ENCODE peak calls at places on chromosomes 11 and 22, in five cellular contexts. One of them, this sample, is unnamed.

GRCh38 chr11:37946155-37946766 is 1348.2 kb upstream of the RAG2 start:
- DNase-seq in right lobe of liver: no peak
- DNase-seq in SK-N-MC: peak; percentile 14
- DNase-seq in AG04450: peak; percentile 7
- DNase-seq in RWPE1: no peak
- DNase-seq in this sample: no peak

GRCh38 chr11:83401506-83402225 is 115.5 kb upstream of the CCDC90B start:
- DNase-seq in right lobe of liver: no peak
- DNase-seq in SK-N-MC: no peak
- DNase-seq in AG04450: no peak
- DNase-seq in RWPE1: no peak
- DNase-seq in this sample: no peak

GRCh38 chr22:46469701-46470100 is 67.7 kb downstream of the CELSR1 start:
- DNase-seq in right lobe of liver: no peak
- DNase-seq in SK-N-MC: no peak
- DNase-seq in AG04450: no peak
- DNase-seq in RWPE1: no peak
- DNase-seq in this sample: no peak

GRCh38 chr22:50434849-50435700 is 39.8 kb downstream of the SBF1 start:
- DNase-seq in right lobe of liver: no peak
- DNase-seq in SK-N-MC: no peak
- DNase-seq in AG04450: no peak
- DNase-seq in RWPE1: no peak
- DNase-seq in this sample: no peak

GRCh38 chr11:2529636-2530035 is 84.8 kb downstream of the KCNQ1 start:
- DNase-seq in right lobe of liver: peak; percentile 35
- DNase-seq in SK-N-MC: no peak
- DNase-seq in AG04450: no peak
- DNase-seq in RWPE1: no peak
- DNase-seq in this sample: peak; percentile 58

GRCh38 chr11:67022961-67023956 is at the start of gene SYT12:
- DNase-seq in right lobe of liver: no peak
- DNase-seq in SK-N-MC: no peak
- DNase-seq in AG04450: no peak
- DNase-seq in RWPE1: no peak
- DNase-seq in this sample: no peak

GRCh38 chr11:87083029-87083428 is 45.3 kb downstream of the TMEM135 start:
- DNase-seq in right lobe of liver: no peak
- DNase-seq in SK-N-MC: no peak
- DNase-seq in AG04450: no peak
- DNase-seq in RWPE1: no peak
- DNase-seq in this sample: no peak

GRCh38 chr11:27353593-27354358 is 9.2 kb downstream of the CCDC34 start:
- DNase-seq in right lobe of liver: no peak
- DNase-seq in SK-N-MC: no peak
- DNase-seq in AG04450: peak; percentile 18
- DNase-seq in RWPE1: no peak
- DNase-seq in this sample: no peak

GRCh38 chr11:77071671-77072605 is 5.2 kb downstream of the CAPN5 start:
- DNase-seq in right lobe of liver: peak; percentile 33
- DNase-seq in SK-N-MC: no peak
- DNase-seq in AG04450: no peak
- DNase-seq in RWPE1: no peak
- DNase-seq in this sample: peak; percentile 53

GRCh38 chr11:126423154-126423553 is 67.7 kb downstream of the ST3GAL4 start:
- DNase-seq in right lobe of liver: no peak
- DNase-seq in SK-N-MC: no peak
- DNase-seq in AG04450: no peak
- DNase-seq in RWPE1: no peak
- DNase-seq in this sample: no peak

GRCh38 chr22:28207281-28208030 is 288.4 kb upstream of the PITPNB start:
- DNase-seq in right lobe of liver: no peak
- DNase-seq in SK-N-MC: no peak
- DNase-seq in AG04450: no peak
- DNase-seq in RWPE1: no peak
- DNase-seq in this sample: no peak

GRCh38 chr11:67351275-67352005 is 1.9 kb downstream of the POLD4 start:
- DNase-seq in right lobe of liver: no peak
- DNase-seq in SK-N-MC: no peak
- DNase-seq in AG04450: peak; percentile 62
- DNase-seq in RWPE1: peak; percentile 84
- DNase-seq in this sample: peak; percentile 77

GRCh38 chr11:106030609-106031008 is 8.6 kb upstream of the MSANTD4 start:
- DNase-seq in right lobe of liver: no peak
- DNase-seq in SK-N-MC: no peak
- DNase-seq in AG04450: no peak
- DNase-seq in RWPE1: no peak
- DNase-seq in this sample: no peak

GRCh38 chr11:34667810-34668582 is 47.1 kb downstream of the EHF start:
- DNase-seq in right lobe of liver: no peak
- DNase-seq in SK-N-MC: no peak
- DNase-seq in AG04450: no peak
- DNase-seq in RWPE1: no peak
- DNase-seq in this sample: no peak

GRCh38 chr11:64643258-64643881 is 52.4 kb downstream of the SLC22A12 start:
- DNase-seq in right lobe of liver: no peak
- DNase-seq in SK-N-MC: no peak
- DNase-seq in AG04450: no peak
- DNase-seq in RWPE1: no peak
- DNase-seq in this sample: no peak

GRCh38 chr22:20424937-20425587 is 12.6 kb downstream of the SCARF2 start:
- DNase-seq in right lobe of liver: peak; percentile 45
- DNase-seq in SK-N-MC: no peak
- DNase-seq in AG04450: no peak
- DNase-seq in RWPE1: no peak
- DNase-seq in this sample: peak; percentile 62
- H3K27ac ChIP-seq in right lobe of liver: no peak overlapping the region
- H3K27ac ChIP-seq in SK-N-MC: peak overlapping the region; percentile 80
- H3K27ac ChIP-seq in AG04450: no peak overlapping the region
- H3K27ac ChIP-seq in RWPE1: no peak overlapping the region
- H3K27ac ChIP-seq in this sample: no peak overlapping the region

GRCh38 chr22:33116846-33117547 is 58.8 kb upstream of the SYN3 start:
- DNase-seq in right lobe of liver: no peak
- DNase-seq in SK-N-MC: no peak
- DNase-seq in AG04450: no peak
- DNase-seq in RWPE1: peak; percentile 60
- DNase-seq in this sample: no peak

GRCh38 chr22:33112606-33113005 is 54.4 kb upstream of the SYN3 start:
- DNase-seq in right lobe of liver: no peak
- DNase-seq in SK-N-MC: no peak
- DNase-seq in AG04450: no peak
- DNase-seq in RWPE1: no peak
- DNase-seq in this sample: no peak

GRCh38 chr22:33119044-33119443 is 60.9 kb upstream of the SYN3 start:
- DNase-seq in right lobe of liver: no peak
- DNase-seq in SK-N-MC: no peak
- DNase-seq in AG04450: no peak
- DNase-seq in RWPE1: no peak
- DNase-seq in this sample: no peak

GRCh38 chr22:33114570-33114969 is 56.4 kb upstream of the SYN3 start:
- DNase-seq in right lobe of liver: no peak
- DNase-seq in SK-N-MC: no peak
- DNase-seq in AG04450: no peak
- DNase-seq in RWPE1: no peak
- DNase-seq in this sample: no peak

GRCh38 chr22:33117821-33118220 is 59.6 kb upstream of the SYN3 start:
- DNase-seq in right lobe of liver: no peak
- DNase-seq in SK-N-MC: no peak
- DNase-seq in AG04450: no peak
- DNase-seq in RWPE1: no peak
- DNase-seq in this sample: no peak
- H3K27ac ChIP-seq in right lobe of liver: no peak overlapping the region
- H3K27ac ChIP-seq in SK-N-MC: no peak overlapping the region
- H3K27ac ChIP-seq in AG04450: no peak overlapping the region
- H3K27ac ChIP-seq in RWPE1: no peak overlapping the region
- H3K27ac ChIP-seq in this sample: no peak overlapping the region

DNA sequence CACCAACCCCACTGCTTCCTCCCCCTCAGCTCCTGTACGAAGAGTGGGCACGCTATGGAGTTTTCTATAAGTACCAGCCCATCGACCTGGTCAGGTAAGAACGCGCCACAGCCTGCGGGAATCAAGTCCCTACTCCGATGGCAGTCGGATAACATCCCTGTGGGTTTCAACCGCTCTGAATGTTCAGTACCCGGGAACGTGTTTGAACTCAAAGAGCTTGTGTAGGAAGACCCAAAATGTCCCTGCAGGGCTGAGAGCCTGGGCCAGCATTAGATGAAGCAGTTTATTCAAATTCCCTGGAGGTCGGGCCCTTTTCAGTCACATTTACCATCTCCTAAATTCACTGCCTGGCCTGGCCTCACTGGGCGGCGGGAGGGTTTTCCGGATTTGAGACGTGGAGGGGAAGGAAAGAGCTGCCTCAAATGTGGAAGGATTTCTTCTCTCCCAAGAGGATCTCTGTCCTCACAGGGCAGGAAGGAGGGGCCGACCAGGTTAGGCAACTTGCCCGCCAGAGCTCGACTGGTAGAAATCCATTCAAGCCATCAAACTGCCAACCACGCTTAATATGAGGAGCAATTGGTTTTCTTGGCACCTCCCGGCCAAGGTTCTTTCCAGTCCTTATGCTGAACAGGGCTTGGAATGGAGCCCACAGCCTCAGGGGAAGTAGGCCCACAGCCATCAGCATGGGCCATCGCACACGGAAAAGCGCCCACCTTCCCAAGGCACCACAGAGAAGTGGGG is 46.4 kb downstream of the ANO1 start:
- DNase-seq in right lobe of liver: no peak
- DNase-seq in SK-N-MC: no peak
- DNase-seq in AG04450: no peak
- DNase-seq in RWPE1: no peak
- DNase-seq in this sample: no peak
- H3K27ac ChIP-seq in right lobe of liver: no peak overlapping the region
- H3K27ac ChIP-seq in SK-N-MC: no peak overlapping the region
- H3K27ac ChIP-seq in AG04450: no peak overlapping the region
- H3K27ac ChIP-seq in RWPE1: no peak overlapping the region
- H3K27ac ChIP-seq in this sample: no peak overlapping the region

GRCh38 chr22:35397095-35397904 is 2.6 kb upstream of the MCM5 start:
- DNase-seq in right lobe of liver: peak; percentile 72
- DNase-seq in SK-N-MC: no peak
- DNase-seq in AG04450: no peak
- DNase-seq in RWPE1: no peak
- DNase-seq in this sample: no peak
- H3K27ac ChIP-seq in right lobe of liver: peak overlapping the region; percentile 61
- H3K27ac ChIP-seq in SK-N-MC: no peak overlapping the region
- H3K27ac ChIP-seq in AG04450: no peak overlapping the region
- H3K27ac ChIP-seq in RWPE1: no peak overlapping the region
- H3K27ac ChIP-seq in this sample: peak overlapping the region; percentile 15

This sample was measured in upper lobe of right lung.